ENCODE peak calls at places on chromosomes 4 and X, in five cellular contexts. B is activated CD4-positive, alpha-beta T cell treated with anti-CD3 and anti-CD28 coated beads, Interleukin-2, amount 50 U/mL, for 4 hours; U is AG09309; D is NCI-H146; S is Jurkat, Clone E6-1. K is an unnamed sample.

GRCh38 chrX:108122748-108123147 is 31.2 kb downstream of the ATG4A start:
- DNase-seq in B (no peak), U (peak), D (no peak), S (no peak), K (no peak)

GRCh38 chr4:161256716-161257115 is 907.1 kb downstream of the FSTL5 start:
- DNase-seq in B (no peak), U (no peak), D (no peak), S (no peak), K (no peak)

GRCh38 chrX:135973025-135973547 is 702 bp downstream of the MMGT1 start:
- DNase-seq in B (no peak), U (no peak), D (peak), S (no peak), K (no peak)

GRCh38 chr4:139574641-139575040 is 18.6 kb upstream of the SETD7 start:
- DNase-seq in B (no peak), U (no peak), D (no peak), S (no peak), K (no peak)

GRCh38 chrX:131595120-131595519 is 51.2 kb downstream of the OR13H1 start:
- DNase-seq in B (no peak), U (no peak), D (no peak), S (no peak), K (no peak)

GRCh38 chrX:147958316-147958715 is 22.8 kb upstream of the FMR1NB start:
- DNase-seq in B (no peak), U (peak), D (no peak), S (no peak), K (no peak)

GRCh38 chr4:7242766-7243165 is 50.4 kb downstream of the SORCS2 start:
- DNase-seq in B (no peak), U (no peak), D (no peak), S (no peak), K (no peak)

GRCh38 chrX:20414781-20415445 is 148.2 kb upstream of the RPS6KA3 start:
- DNase-seq in B (no peak), U (no peak), D (no peak), S (no peak), K (no peak)

GRCh38 chrX:119552508-119552907 is 12.7 kb downstream of the STEEP1 start:
- DNase-seq in B (no peak), U (no peak), D (no peak), S (no peak), K (no peak)

GRCh38 chr4:7765676-7766075 is 174.0 kb downstream of the AFAP1 start:
- DNase-seq in B (no peak), U (no peak), D (no peak), S (no peak), K (no peak)

GRCh38 chr4:119041951-119042560 is 93.6 kb upstream of the MYOZ2 start:
- DNase-seq in B (peak), U (peak), D (peak), S (peak), K (peak)

GRCh38 chr4:87920478-87920877 is 55.0 kb upstream of the SPP1 start:
- DNase-seq in B (no peak), U (no peak), D (no peak), S (no peak), K (no peak)

GRCh38 chr4:81346719-81347118 is 125.0 kb downstream of the RASGEF1B start:
- DNase-seq in B (no peak), U (no peak), D (no peak), S (no peak), K (no peak)

GRCh38 chr4:149781150-149781549 is 34.5 kb downstream of the IQCM start:
- DNase-seq in B (no peak), U (peak), D (no peak), S (no peak), K (no peak)

GRCh38 chrX:96684339-96685204 is at the start of gene DIAPH2:
- DNase-seq in B (peak), U (peak), D (peak), S (peak), K (peak)

GRCh38 chrX:67724359-67725110 is 180.7 kb downstream of the AR start:
- DNase-seq in B (no peak), U (no peak), D (no peak), S (no peak), K (no peak)

GRCh38 chr4:142532054-142532453 is 314.0 kb downstream of the INPP4B start:
- DNase-seq in B (no peak), U (no peak), D (no peak), S (no peak), K (no peak)

GRCh38 chr4:158817562-158818370 is 48.9 kb downstream of the FNIP2 start:
- DNase-seq in B (no peak), U (no peak), D (no peak), S (no peak), K (no peak)

GRCh38 chr4:139619644-139620043 is 46.0 kb upstream of the MGST2 start:
- DNase-seq in B (no peak), U (no peak), D (peak), S (peak), K (no peak)

GRCh38 chrX:106903291-106903820 is at the start of gene RIPPLY1:
- DNase-seq in B (no peak), U (no peak), D (no peak), S (no peak), K (no peak)

GRCh38 chr4:124589827-124590226 is 122.7 kb downstream of the ANKRD50 start:
- DNase-seq in B (no peak), U (no peak), D (no peak), S (peak), K (no peak)

GRCh38 chr4:121358473-121358872 is 22.3 kb downstream of the QRFPR start:
- DNase-seq in B (no peak), U (peak), D (no peak), S (no peak), K (no peak)

GRCh38 chr4:22512306-22512705 is 3.6 kb downstream of the ADGRA3 start:
- DNase-seq in B (no peak), U (no peak), D (no peak), S (no peak), K (no peak)

GRCh38 chrX:153381684-153382532 is 19.2 kb downstream of the PNMA6E start:
- DNase-seq in B (no peak), U (peak), D (peak), S (peak), K (no peak)

GRCh38 chr4:139809207-139810157 is 143.9 kb downstream of the MGST2 start:
- DNase-seq in B (no peak), U (no peak), D (peak), S (no peak), K (no peak)

GRCh38 chr4:109648266-109648996 is 54.8 kb downstream of the CASP6 start:
- DNase-seq in B (no peak), U (no peak), D (peak), S (peak), K (no peak)

GRCh38 chr4:80255374-80256095 is 10.9 kb upstream of the FGF5 start:
- DNase-seq in B (no peak), U (peak), D (peak), S (no peak), K (no peak)

GRCh38 chrX:18970465-18970864 is 13.4 kb downstream of the PHKA2 start:
- DNase-seq in B (no peak), U (no peak), D (no peak), S (no peak), K (no peak)

GRCh38 chr4:40453912-40454311 is 118.8 kb downstream of the CHRNA9 start:
- DNase-seq in B (no peak), U (no peak), D (no peak), S (no peak), K (no peak)

GRCh38 chr4:175560628-175561027 is 251.4 kb downstream of the GPM6A start:
- DNase-seq in B (no peak), U (peak), D (no peak), S (peak), K (no peak)

GRCh38 chr4:182644326-182645050 is 272.7 kb downstream of the DCTD start:
- DNase-seq in B (no peak), U (no peak), D (no peak), S (no peak), K (no peak)

GRCh38 chr4:3249681-3250437 is 900 bp downstream of the MSANTD1 start:
- DNase-seq in B (no peak), U (no peak), D (no peak), S (no peak), K (no peak)

GRCh38 chr4:151114338-151114737 is 14.9 kb downstream of the RPS3A start:
- DNase-seq in B (no peak), U (no peak), D (no peak), S (no peak), K (no peak)

GRCh38 chrX:131778269-131779218 is 234.7 kb downstream of the OR13H1 start:
- DNase-seq in B (no peak), U (no peak), D (no peak), S (no peak), K (peak)